ENCODE peak calls at places on chromosomes 16 and 17, in six cellular contexts. N is AG04450, X is colonic mucosa, Q is heart right ventricle, J is foreskin fibroblast, H is fibroblast of lung. W is an unnamed sample.

GRCh38 chr17:33267279-33267790 is 25.8 kb downstream of the ASIC2 start:
- DNase-seq in N (peak; percentile 57), X (no peak), Q (no peak), J (peak; percentile 88), H (peak; percentile 99), W (no peak)

GRCh38 chr16:86509759-86510464 is 415 bp upstream of the FOXF1 start:
- DNase-seq in N (peak; percentile 93), X (peak; percentile 58), Q (peak; percentile 54), J (peak; percentile 73), H (peak; percentile 93), W (no peak)

GRCh38 chr16:29899516-29900101 is at the start of gene SEZ6L2:
- DNase-seq in N (peak; percentile 65), X (peak; percentile 89), Q (peak; percentile 81), J (peak; percentile 94), H (peak; percentile 93), W (no peak)

GRCh38 chr16:28304214-28304613 is 11.9 kb downstream of the SBK1 start:
- DNase-seq in N (no peak), X (no peak), Q (peak; percentile 45), J (peak; percentile 58), H (peak; percentile 28), W (no peak)

GRCh38 chr17:33121756-33122155 is 130.1 kb downstream of the SPACA3 start:
- DNase-seq in N (no peak), X (no peak), Q (no peak), J (no peak), H (no peak), W (no peak)

GRCh38 chr17:72826602-72827001 is 265.9 kb downstream of the SLC39A11 start:
- DNase-seq in N (no peak), X (no peak), Q (no peak), J (peak; percentile 51), H (peak; percentile 59), W (no peak)

GRCh38 chr17:50425682-50426471 is at the start of gene ACSF2:
- DNase-seq in N (no peak), X (peak; percentile 92), Q (peak; percentile 82), J (peak; percentile 82), H (peak; percentile 49), W (peak; percentile 74)

GRCh38 chr16:52545544-52546262 is 1.2 kb downstream of the TOX3 start:
- DNase-seq in N (no peak), X (no peak), Q (peak; percentile 7), J (no peak), H (no peak), W (no peak)

GRCh38 chr17:60902399-60902798 is 224.7 kb downstream of the BCAS3 start:
- DNase-seq in N (no peak), X (no peak), Q (no peak), J (peak; percentile 25), H (peak; percentile 59), W (no peak)

GRCh38 chr17:75720656-75721462 is at the start of gene ITGB4:
- DNase-seq in N (no peak), X (peak; percentile 90), Q (peak; percentile 49), J (peak; percentile 28), H (peak; percentile 3), W (no peak)

GRCh38 chr17:18356624-18357023 is 6.7 kb downstream of the SHMT1 start:
- DNase-seq in N (peak; percentile 10), X (peak; percentile 40), Q (no peak), J (peak; percentile 81), H (peak; percentile 36), W (no peak)

GRCh38 chr17:35786941-35787432 is 8.5 kb downstream of the MMP28 start:
- DNase-seq in N (no peak), X (no peak), Q (no peak), J (peak; percentile 66), H (no peak), W (no peak)

GRCh38 chr16:28081391-28081790 is 17.9 kb upstream of the GSG1L start:
- DNase-seq in N (no peak), X (no peak), Q (no peak), J (no peak), H (no peak), W (no peak)

GRCh38 chr16:81927561-81928185 is 83.6 kb downstream of the SDR42E1 start:
- DNase-seq in N (no peak), X (no peak), Q (no peak), J (no peak), H (no peak), W (no peak)

GRCh38 chr17:28712037-28712704 is 483 bp upstream of the PROCA1 start:
- DNase-seq in N (no peak), X (peak; percentile 56), Q (peak; percentile 68), J (peak; percentile 55), H (no peak), W (no peak)

GRCh38 chr16:62068747-62069146 is 32.5 kb upstream of the CDH8 start:
- DNase-seq in N (no peak), X (no peak), Q (no peak), J (no peak), H (no peak), W (no peak)

GRCh38 chr16:23282508-23282907 is 19.6 kb upstream of the SCNN1B start:
- DNase-seq in N (no peak), X (no peak), Q (no peak), J (peak; percentile 24), H (peak; percentile 4), W (no peak)

GRCh38 chr17:82294086-82294773 is 20.7 kb upstream of the CSNK1D start:
- DNase-seq in N (no peak), X (no peak), Q (no peak), J (no peak), H (no peak), W (no peak)

GRCh38 chr16:78642621-78643285 is 543.3 kb downstream of the WWOX start:
- DNase-seq in N (no peak), X (no peak), Q (no peak), J (no peak), H (no peak), W (no peak)

DNA sequence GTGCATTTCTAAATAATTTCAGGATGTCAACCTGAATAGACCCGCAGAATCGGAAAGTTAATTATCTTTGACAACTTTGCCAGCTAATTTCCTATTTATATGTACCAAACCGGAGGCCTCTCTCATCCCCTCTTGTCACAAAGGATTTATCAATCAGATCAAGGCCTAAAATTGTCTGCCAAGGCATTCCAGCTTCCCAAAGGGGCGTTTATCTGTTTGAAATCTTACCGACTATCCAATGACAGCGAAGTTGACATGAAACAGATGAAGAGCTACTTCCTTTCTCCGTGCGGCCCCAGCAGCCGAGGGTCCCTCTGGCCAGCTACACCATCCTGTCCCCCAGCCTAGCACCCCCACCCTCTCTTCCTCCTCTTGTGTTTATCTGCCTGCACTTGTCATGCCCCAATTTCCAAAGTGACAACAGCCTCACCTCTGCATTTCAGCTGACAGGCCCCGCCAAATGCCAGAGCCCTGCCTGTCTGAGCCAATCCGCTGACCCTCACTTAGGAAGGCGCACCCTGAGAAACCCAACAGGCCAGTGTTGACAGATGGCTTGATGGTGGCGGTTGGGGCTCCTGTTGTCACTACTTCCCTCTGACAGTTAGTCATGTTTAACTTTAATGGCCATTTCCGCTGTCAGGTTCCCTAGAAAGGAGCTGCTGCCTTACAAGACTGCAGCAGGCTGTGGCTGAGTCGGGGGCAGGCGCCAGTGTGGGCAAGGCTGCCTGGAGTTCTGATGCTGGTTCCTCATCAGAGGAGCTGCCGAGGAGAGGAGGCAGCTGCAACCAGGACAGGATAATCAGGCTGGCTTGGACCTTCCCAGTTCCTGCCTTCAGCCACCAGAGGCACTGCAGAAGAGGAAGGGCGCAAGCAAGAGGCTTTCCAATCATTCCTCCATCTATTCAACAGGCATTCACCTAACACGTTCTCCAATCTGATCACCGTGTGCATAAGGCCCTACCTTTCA is 223.4 kb upstream of the DYNLRB2 start:
- DNase-seq in N (no peak), X (no peak), Q (no peak), J (no peak), H (no peak), W (no peak)
- TF ChIP-seq CTCF in N (peak; percentile 58), X (no peak), Q (no peak), J (peak; percentile 29), H (peak; percentile 21), W (peak; percentile 57)

DNA sequence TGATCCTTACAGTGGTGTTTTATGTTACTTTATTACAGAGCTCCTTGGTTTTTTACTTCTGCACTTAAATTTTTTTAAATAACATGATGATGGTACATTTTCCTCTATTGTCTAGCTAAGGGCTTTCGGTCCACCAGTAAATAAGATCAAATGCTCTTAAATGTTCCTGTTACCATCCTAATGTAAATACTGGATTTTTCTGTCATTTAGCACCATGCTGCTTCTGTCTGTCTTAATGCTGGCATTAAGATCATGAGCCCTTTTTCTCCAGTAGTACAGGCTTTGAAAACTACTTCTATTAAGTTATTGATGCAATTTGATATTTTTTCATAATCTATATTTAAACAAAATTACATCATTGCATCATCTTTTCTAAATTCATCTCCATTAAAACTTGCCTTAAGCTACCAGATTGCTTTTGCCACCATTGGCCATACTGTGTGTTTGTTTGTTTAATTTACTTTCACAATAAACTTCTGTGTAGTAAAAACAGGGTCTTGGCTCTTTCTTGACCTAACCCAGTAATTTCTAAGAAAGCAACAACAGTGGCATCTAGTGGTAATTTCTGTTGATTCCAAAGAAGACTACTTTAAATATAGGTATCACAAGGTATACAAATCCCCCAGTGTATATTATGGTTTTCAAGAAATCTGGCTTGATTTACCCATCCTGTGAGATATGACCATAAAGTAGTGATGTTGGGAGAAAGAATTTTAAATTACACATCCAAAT is 9.0 kb upstream of the PHAF1 start:
- DNase-seq in N (no peak), X (no peak), Q (no peak), J (peak; percentile 53), H (peak; percentile 35), W (no peak)
- TF ChIP-seq CTCF in N (peak; percentile 52), X (no peak), Q (no peak), J (peak; percentile 23), H (no peak), W (peak; percentile 53)

DNA sequence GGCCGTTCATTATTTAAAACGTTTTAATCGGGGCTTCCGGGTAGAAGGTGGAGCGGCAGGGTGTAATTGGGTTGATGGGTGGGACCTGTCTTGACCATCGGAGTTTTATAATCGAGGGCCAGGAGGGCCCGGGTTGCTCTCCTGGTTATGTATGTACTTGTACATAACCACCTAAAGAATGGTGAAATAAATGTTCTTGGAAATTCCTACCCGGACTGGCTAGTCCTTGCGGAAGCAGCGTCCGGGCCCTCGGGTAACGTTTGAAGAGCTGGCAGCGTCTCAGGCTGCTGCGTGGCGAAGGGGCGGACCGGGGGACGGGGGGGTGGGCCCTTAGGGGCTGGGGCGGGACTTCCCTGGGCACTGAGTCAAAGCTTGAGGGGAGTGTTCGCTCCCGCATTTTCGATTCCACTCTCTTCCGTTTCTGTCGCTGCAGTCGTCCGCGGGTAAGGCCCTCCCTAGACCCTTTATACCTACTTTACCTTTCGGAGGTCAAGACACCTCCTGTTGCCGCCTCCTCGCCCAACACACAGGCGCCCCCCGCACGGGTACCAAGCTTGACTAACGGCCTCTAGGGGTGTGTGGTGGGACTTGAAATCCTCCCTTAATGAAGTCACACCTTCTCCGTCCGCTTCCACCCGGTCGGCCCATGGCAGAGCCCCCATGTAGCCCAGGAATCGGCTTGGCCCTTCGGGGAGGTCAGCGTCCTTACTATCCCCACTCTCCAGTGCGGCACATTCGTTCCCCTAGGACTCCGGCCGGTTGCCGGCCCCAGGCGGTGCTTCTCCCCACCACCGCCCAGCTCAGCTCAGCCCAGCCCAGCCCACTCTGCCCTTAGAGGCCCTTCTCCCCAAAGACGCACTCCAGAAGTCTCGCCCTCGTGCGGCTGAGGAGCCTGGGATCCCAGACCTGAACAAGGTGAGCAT is at the start of gene TMEM106A:
- DNase-seq in N (peak; percentile 67), X (peak; percentile 87), Q (peak; percentile 78), J (peak; percentile 95), H (peak; percentile 84), W (no peak)
- TF ChIP-seq CTCF in N (peak; percentile 44), X (peak; percentile 17), Q (peak; percentile 49), J (peak; percentile 21), H (peak; percentile 31), W (peak; percentile 62)

DNA sequence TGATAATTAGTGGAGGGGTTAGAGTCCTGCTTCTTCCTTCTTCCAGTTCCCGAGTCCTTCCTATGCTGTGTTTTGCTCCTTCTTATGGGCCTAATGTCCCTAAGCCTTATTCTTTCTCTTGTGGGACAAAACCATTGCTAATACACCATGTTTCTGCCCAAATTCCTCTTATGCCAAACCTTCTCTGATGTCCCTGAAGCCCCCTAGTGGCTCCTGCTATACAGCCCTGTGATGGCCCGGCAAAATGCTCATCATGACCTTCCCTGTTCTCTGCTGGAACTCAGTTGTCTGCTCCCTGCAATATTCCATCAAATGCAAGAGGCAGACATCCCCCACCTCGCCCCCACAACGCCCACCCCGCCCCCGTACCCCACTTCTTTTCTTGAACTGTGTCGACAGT is 171.6 kb downstream of the CDH11 start:
- DNase-seq in N (no peak), X (no peak), Q (no peak), J (no peak), H (no peak), W (no peak)
- TF ChIP-seq CTCF in N (peak; percentile 28), X (no peak), Q (no peak), J (peak; percentile 26), H (no peak), W (peak; percentile 57)